ENCODE peak calls at places on chromosomes 1 and 21, in four cellular contexts. S is psoas muscle, V is substantia nigra, L is endothelial cell of umbilical vein. Q is an unnamed sample.

GRCh38 chr1:45334308-45335245 is 5.4 kb upstream of the TOE1 start:
- DNase-seq in S (no peak), V (no peak), L (peak; percentile 61), Q (peak; percentile 29)

GRCh38 chr1:78068681-78069283 is 23.0 kb downstream of the GIPC2 start:
- DNase-seq in S (peak; percentile 75), V (no peak), L (no peak), Q (no peak)

GRCh38 chr1:9371391-9371935 is 78.8 kb downstream of the SPSB1 start:
- DNase-seq in S (peak; percentile 86), V (no peak), L (peak; percentile 95), Q (peak; percentile 35)

GRCh38 chr1:53410100-53410541 is 49.1 kb upstream of the DMRTB1 start:
- DNase-seq in S (no peak), V (no peak), L (no peak), Q (no peak)

GRCh38 chr1:1208713-1209433 is 2.5 kb upstream of the TNFRSF18 start:
- DNase-seq in S (peak; percentile 50), V (no peak), L (no peak), Q (no peak)

GRCh38 chr1:6009120-6010040 is 17.2 kb upstream of the NPHP4 start:
- DNase-seq in S (peak; percentile 35), V (no peak), L (no peak), Q (no peak)

GRCh38 chr1:238892612-238893011 is 493.8 kb upstream of the CHRM3 start:
- DNase-seq in S (no peak), V (no peak), L (no peak), Q (no peak)

GRCh38 chr1:203765029-203765837 is at the start of gene LAX1:
- DNase-seq in S (no peak), V (no peak), L (peak; percentile 16), Q (no peak)

GRCh38 chr21:30072496-30072895 is 94.1 kb downstream of the CLDN17 start:
- DNase-seq in S (no peak), V (no peak), L (no peak), Q (no peak)

GRCh38 chr1:82405333-82405732 is 604.6 kb downstream of the ADGRL2 start:
- DNase-seq in S (no peak), V (no peak), L (no peak), Q (no peak)

GRCh38 chr21:41068411-41069304 is 99.3 kb upstream of the BACE2 start:
- DNase-seq in S (peak; percentile 83), V (peak; percentile 79), L (peak; percentile 30), Q (peak; percentile 71)

GRCh38 chr1:222818171-222818570 is 3.3 kb downstream of the DISP1 start:
- DNase-seq in S (no peak), V (no peak), L (no peak), Q (no peak)

GRCh38 chr1:21239181-21239580 is 51.1 kb downstream of the ECE1 start:
- DNase-seq in S (no peak), V (no peak), L (no peak), Q (no peak)

GRCh38 chr1:63773815-63774616 is at the start of gene ROR1:
- DNase-seq in S (peak; percentile 93), V (peak; percentile 79), L (peak; percentile 86), Q (peak; percentile 84)

GRCh38 chr1:212503714-212504113 is 71.0 kb downstream of the NENF start:
- DNase-seq in S (no peak), V (no peak), L (no peak), Q (no peak)

GRCh38 chr1:88800382-88801051 is 90.8 kb downstream of the GTF2B start:
- DNase-seq in S (no peak), V (no peak), L (peak; percentile 24), Q (no peak)

GRCh38 chr1:7288992-7289391 is 482.1 kb upstream of the VAMP3 start:
- DNase-seq in S (no peak), V (no peak), L (no peak), Q (no peak)

GRCh38 chr1:33370286-33370685 is 49.4 kb upstream of the A3GALT2 start:
- DNase-seq in S (peak; percentile 67), V (no peak), L (no peak), Q (no peak)

GRCh38 chr1:88655685-88656299 is 28.3 kb upstream of the PKN2 start:
- DNase-seq in S (no peak), V (no peak), L (peak; percentile 56), Q (no peak)

GRCh38 chr1:93605812-93606512 is 75.7 kb downstream of the BCAR3 start:
- DNase-seq in S (no peak), V (no peak), L (peak; percentile 43), Q (no peak)

GRCh38 chr1:233587958-233588799 is 25.7 kb upstream of the KCNK1 start:
- DNase-seq in S (no peak), V (peak; percentile 14), L (no peak), Q (no peak)

GRCh38 chr1:45221716-45222115 is 15.3 kb upstream of the ZSWIM5 start:
- DNase-seq in S (no peak), V (no peak), L (no peak), Q (no peak)

GRCh38 chr1:246602194-246602593 is 35.9 kb downstream of the CNST start:
- DNase-seq in S (no peak), V (no peak), L (no peak), Q (no peak)

GRCh38 chr1:117685936-117686806 is 80.3 kb downstream of the TENT5C start:
- DNase-seq in S (peak; percentile 65), V (no peak), L (no peak), Q (no peak)
- H3K27ac ChIP-seq in S (peak overlapping the region; percentile 78), V (no peak overlapping the region), L (no peak overlapping the region), Q (no peak overlapping the region)

GRCh38 chr1:40784141-40784770 is 669 bp downstream of the KCNQ4 start:
- DNase-seq in S (peak; percentile 67), V (no peak), L (no peak), Q (no peak)

GRCh38 chr1:40784771-40785151 is 1.2 kb downstream of the KCNQ4 start:
- DNase-seq in S (peak; percentile 60), V (no peak), L (no peak), Q (no peak)

GRCh38 chr1:40781614-40781971 is 2.0 kb upstream of the KCNQ4 start:
- DNase-seq in S (no peak), V (no peak), L (no peak), Q (no peak)

GRCh38 chr1:40782371-40782956 is 1.1 kb upstream of the KCNQ4 start:
- DNase-seq in S (peak; percentile 67), V (no peak), L (no peak), Q (no peak)

GRCh38 chr1:40783001-40783905 is at the start of gene KCNQ4:
- DNase-seq in S (peak; percentile 86), V (no peak), L (no peak), Q (peak; percentile 29)
- H3K27ac ChIP-seq in S (peak within 1 kb of the TSS; percentile 76), V (no peak within 1 kb of the TSS), L (no peak within 1 kb of the TSS), Q (peak within 1 kb of the TSS; percentile 72)

DNA sequence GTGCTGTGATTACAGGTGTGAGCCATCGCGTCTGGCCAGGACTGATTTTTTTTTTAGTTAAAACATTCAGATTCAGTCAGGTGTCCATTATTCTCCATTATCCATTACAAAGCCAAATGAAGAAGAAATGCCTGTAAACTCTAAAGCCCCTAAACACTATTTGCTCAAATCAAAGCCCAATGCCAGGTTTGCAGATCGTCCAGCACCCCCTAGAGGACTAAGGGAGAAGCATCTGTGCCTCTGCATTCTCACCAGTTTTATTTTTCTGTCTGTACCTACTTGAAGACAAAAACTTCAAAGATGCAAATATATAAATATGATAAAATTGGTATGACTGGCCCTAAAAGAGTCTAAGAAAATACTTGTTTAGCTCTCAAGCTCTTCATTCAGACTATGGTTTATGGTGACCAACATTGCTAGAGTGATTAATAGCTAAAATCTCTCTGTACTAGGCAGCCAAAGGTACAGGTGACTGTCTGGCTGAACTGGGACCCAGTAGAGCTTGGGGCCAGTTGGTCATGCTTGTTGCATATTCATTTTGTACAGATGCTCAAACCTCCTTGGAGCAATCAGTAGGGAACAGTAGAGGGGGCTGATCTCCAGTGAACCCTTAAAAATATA is 138.4 kb downstream of the SYT2 start:
- DNase-seq in S (no peak), V (no peak), L (peak; percentile 54), Q (no peak)
- H3K27ac ChIP-seq in S (peak overlapping the region; percentile 27), V (no peak overlapping the region), L (no peak overlapping the region), Q (no peak overlapping the region)

DNA sequence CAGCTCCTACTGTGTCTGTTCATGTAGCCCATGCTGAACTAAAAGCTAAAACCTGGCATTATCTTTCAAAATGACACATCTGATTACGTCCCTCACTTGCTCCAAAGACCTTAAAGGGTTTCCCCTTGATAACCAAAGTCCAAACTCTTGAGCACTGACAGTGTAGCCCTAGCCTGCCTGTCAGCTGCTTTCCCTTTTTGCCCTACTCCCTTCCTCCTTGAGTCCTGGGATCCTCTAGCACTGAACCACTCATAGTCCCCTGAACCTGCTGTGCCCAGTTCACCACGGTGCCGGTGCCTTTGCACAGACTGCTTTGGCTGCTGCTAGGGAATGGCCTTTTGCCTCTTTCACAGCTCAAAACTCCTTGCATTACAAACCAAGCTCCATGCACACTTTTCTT is 67.5 kb downstream of the PLXNA2 start:
- DNase-seq in S (no peak), V (no peak), L (no peak), Q (no peak)
- H3K27ac ChIP-seq in S (no peak overlapping the region), V (no peak overlapping the region), L (no peak overlapping the region), Q (no peak overlapping the region)

DNA sequence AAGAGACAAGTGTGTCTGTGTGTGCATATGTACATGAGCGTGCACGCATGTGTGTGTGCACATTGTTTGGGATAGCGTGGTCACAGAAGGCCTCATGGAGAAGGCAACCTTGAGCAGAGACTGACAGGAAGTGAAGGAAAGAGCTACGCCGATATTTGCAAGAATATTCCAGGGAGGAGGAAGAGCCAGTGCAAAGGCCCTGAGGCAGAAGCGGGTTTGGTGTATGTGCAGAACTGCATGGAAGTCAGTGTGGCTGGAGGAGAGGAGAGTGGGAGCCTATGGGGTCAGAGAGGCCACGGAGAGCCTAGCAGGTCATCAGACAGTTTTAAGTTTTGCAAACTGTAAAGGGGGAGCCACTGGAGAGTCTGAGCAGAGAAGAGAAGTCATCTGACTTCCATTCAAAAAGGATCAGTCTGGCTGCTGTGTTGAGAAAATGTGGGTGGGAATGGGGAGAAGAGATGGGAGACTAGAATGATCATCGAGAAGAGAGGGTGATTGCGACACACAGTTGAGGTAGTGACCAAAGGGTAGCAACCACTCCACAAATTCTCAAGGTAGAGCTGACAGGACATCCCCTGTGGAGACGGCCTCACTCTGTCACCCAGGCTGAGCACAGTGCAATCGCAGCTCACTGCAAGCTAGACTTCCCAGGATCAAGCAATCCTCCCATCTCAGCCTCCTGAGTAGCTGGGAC is 3.9 kb downstream of the CELA2B start:
- DNase-seq in S (no peak), V (no peak), L (no peak), Q (no peak)
- H3K27ac ChIP-seq in S (no peak overlapping the region), V (no peak overlapping the region), L (no peak overlapping the region), Q (no peak overlapping the region)